ENCODE peak calls at places on chromosome 2, in seven cellular contexts. V is T-helper 2 cell, P is sciatic nerve, U is psoas muscle, H is GM10248, Z is tibial nerve, N is fibroblast of the aortic adventitia. Q is an unnamed sample.

GRCh38 chr2:46846454-46846990 is 69.1 kb downstream of the MCFD2 start:
- DNase-seq in U (no peak), Z (no peak), P (no peak), N (peak; percentile 30), V (no peak), H (no peak), Q (no peak)

GRCh38 chr2:62149708-62150107 is 46.2 kb upstream of the B3GNT2 start:
- DNase-seq in Z (no peak), P (no peak), H (no peak), V (no peak), N (peak; percentile 95), U (no peak), Q (no peak)

GRCh38 chr2:174078275-174078674 is 113.1 kb upstream of the SP3 start:
- DNase-seq in H (no peak), V (no peak), U (no peak), Z (no peak), P (no peak), N (peak; percentile 46), Q (no peak)

GRCh38 chr2:1688161-1688560 is 56.2 kb downstream of the PXDN start:
- DNase-seq in V (no peak), U (no peak), Z (no peak), P (no peak), N (no peak), H (no peak), Q (no peak)

GRCh38 chr2:17271401-17271800 is 246.8 kb downstream of the RAD51AP2 start:
- DNase-seq in Z (no peak), U (no peak), H (no peak), P (no peak), V (no peak), N (no peak), Q (no peak)

GRCh38 chr2:166418853-166419615 is 43.3 kb upstream of the SCN9A start:
- DNase-seq in Z (no peak), H (no peak), U (no peak), P (no peak), N (no peak), V (no peak), Q (no peak)

GRCh38 chr2:55896633-55897032 is 26.9 kb downstream of the EFEMP1 start:
- DNase-seq in P (no peak), V (no peak), U (no peak), N (no peak), H (no peak), Z (no peak), Q (no peak)

GRCh38 chr2:436203-436602 is 148.3 kb upstream of the ALKAL2 start:
- DNase-seq in Z (no peak), P (no peak), V (no peak), H (no peak), U (no peak), N (no peak), Q (no peak)

GRCh38 chr2:233387667-233388528 is 33.6 kb downstream of the DGKD start:
- DNase-seq in N (peak; percentile 98), P (peak; percentile 94), H (no peak), V (no peak), Z (peak; percentile 95), U (peak; percentile 85), Q (no peak)

GRCh38 chr2:147628971-147629421 is 215.8 kb upstream of the ACVR2A start:
- DNase-seq in U (no peak), N (no peak), Z (no peak), H (peak; percentile 17), V (no peak), P (no peak), Q (no peak)

GRCh38 chr2:5696741-5697521 is 4.7 kb downstream of the SOX11 start:
- DNase-seq in U (no peak), H (no peak), P (no peak), V (no peak), Z (no peak), N (no peak), Q (no peak)

GRCh38 chr2:58203018-58203417 is 38.1 kb downstream of the FANCL start:
- DNase-seq in P (no peak), Z (no peak), U (no peak), V (no peak), N (no peak), H (no peak), Q (no peak)

GRCh38 chr2:66851449-66851872 is 416.5 kb downstream of the MEIS1 start:
- DNase-seq in Z (no peak), N (peak; percentile 88), H (no peak), V (no peak), U (peak; percentile 24), P (no peak), Q (no peak)

GRCh38 chr2:230751062-230751461 is 38.4 kb downstream of the CAB39 start:
- DNase-seq in V (no peak), U (no peak), H (no peak), P (no peak), N (peak; percentile 54), Z (no peak), Q (no peak)

GRCh38 chr2:229818230-229818629 is 103.6 kb downstream of the TRIP12 start:
- DNase-seq in H (no peak), P (no peak), V (no peak), Z (no peak), U (no peak), N (no peak), Q (no peak)

GRCh38 chr2:187138240-187138639 is 289.3 kb upstream of the ZSWIM2 start:
- DNase-seq in V (no peak), N (peak; percentile 54), Z (peak; percentile 13), P (no peak), H (peak; percentile 5), U (peak; percentile 14), Q (peak; percentile 55)

GRCh38 chr2:80938463-80938862 is 633.9 kb upstream of the LRRTM1 start:
- DNase-seq in H (no peak), P (no peak), U (no peak), N (no peak), Z (no peak), V (no peak), Q (no peak)

GRCh38 chr2:240596080-240596460 is 9.5 kb downstream of the CAPN10 start:
- DNase-seq in V (no peak), N (no peak), P (peak; percentile 54), U (no peak), Z (no peak), H (no peak), Q (no peak)

GRCh38 chr2:212032032-212032431 is 506.6 kb downstream of the ERBB4 start:
- DNase-seq in H (no peak), V (no peak), N (peak; percentile 81), P (no peak), Z (no peak), U (no peak), Q (no peak)

GRCh38 chr2:237687666-237688065 is 60.3 kb downstream of the LRRFIP1 start:
- DNase-seq in P (peak; percentile 85), N (peak; percentile 100), V (peak; percentile 81), Z (peak; percentile 93), H (peak; percentile 73), U (peak; percentile 88), Q (peak; percentile 42)

GRCh38 chr2:238122287-238123217 is 15.9 kb upstream of the KLHL30 start:
- DNase-seq in U (peak; percentile 8), N (no peak), P (no peak), V (no peak), Z (no peak), H (no peak), Q (no peak)

GRCh38 chr2:135132314-135132713 is 80.2 kb downstream of the RAB3GAP1 start:
- DNase-seq in N (peak; percentile 35), U (no peak), P (no peak), Z (no peak), H (no peak), V (no peak), Q (no peak)

GRCh38 chr2:28348149-28348567 is 44.5 kb upstream of the FOSL2 start:
- DNase-seq in U (peak; percentile 14), V (peak; percentile 40), H (no peak), N (no peak), Z (no peak), P (peak; percentile 56), Q (no peak)

GRCh38 chr2:85878719-85879390 is 9.9 kb downstream of the ST3GAL5 start:
- DNase-seq in V (no peak), U (no peak), Z (no peak), P (no peak), N (peak; percentile 34), H (no peak), Q (no peak)

GRCh38 chr2:157107877-157108276 is 149.6 kb upstream of the GALNT5 start:
- DNase-seq in U (no peak), H (no peak), N (peak; percentile 9), P (no peak), V (no peak), Z (no peak), Q (peak; percentile 81)